ENCODE peak calls at places on chromosomes 7 and 10, in six cellular contexts. Q is fibroblast of mammary gland, T is pancreas, J is fibroblast of lung, C is AG10803, M is SJSA1. X is an unnamed sample.

GRCh38 chr10:126242352-126243260 is 145.7 kb downstream of the ADAM12 start:
- DNase-seq in Q (peak), T (no peak), J (peak), C (peak), M (peak), X (peak)

GRCh38 chr10:29637537-29637936 is 2.8 kb upstream of the SVIL start:
- DNase-seq in Q (no peak), T (no peak), J (no peak), C (no peak), M (no peak), X (no peak)

GRCh38 chr10:20508921-20509320 is 388.2 kb downstream of the NEBL start:
- DNase-seq in Q (no peak), T (no peak), J (peak), C (no peak), M (no peak), X (no peak)

GRCh38 chr10:26064106-26064505 is 130.1 kb downstream of the MYO3A start:
- DNase-seq in Q (no peak), T (no peak), J (no peak), C (no peak), M (no peak), X (no peak)

GRCh38 chr10:98006266-98006665 is 24.2 kb downstream of the CRTAC1 start:
- DNase-seq in Q (no peak), T (no peak), J (no peak), C (no peak), M (no peak), X (no peak)

GRCh38 chr7:70097639-70098038 is 499.4 kb downstream of the AUTS2 start:
- DNase-seq in Q (no peak), T (no peak), J (no peak), C (no peak), M (no peak), X (no peak)

GRCh38 chr10:7260412-7260900 is 150.4 kb downstream of the SFMBT2 start:
- DNase-seq in Q (peak), T (peak), J (peak), C (peak), M (peak), X (peak)

GRCh38 chr7:146054909-146055308 is 61.7 kb upstream of the CNTNAP2 start:
- DNase-seq in Q (no peak), T (no peak), J (no peak), C (no peak), M (no peak), X (no peak)

GRCh38 chr7:41130021-41130420 is 572.9 kb downstream of the INHBA start:
- DNase-seq in Q (no peak), T (no peak), J (no peak), C (no peak), M (no peak), X (no peak)

GRCh38 chr7:122219253-122219865 is 75.3 kb upstream of the AASS start:
- DNase-seq in Q (peak), T (no peak), J (peak), C (peak), M (no peak), X (peak)

GRCh38 chr10:102300289-102300843 is 55.0 kb downstream of the GBF1 start:
- DNase-seq in Q (peak), T (no peak), J (peak), C (peak), M (peak), X (peak)

GRCh38 chr7:113819474-113819873 is 99.3 kb downstream of the PPP1R3A start:
- DNase-seq in Q (no peak), T (no peak), J (no peak), C (no peak), M (peak), X (no peak)

GRCh38 chr7:137774793-137775201 is 72.0 kb downstream of the DGKI start:
- DNase-seq in Q (peak), T (no peak), J (peak), C (peak), M (peak), X (peak)

GRCh38 chr7:136869006-136869961 is 832 bp downstream of the CHRM2 start:
- DNase-seq in Q (no peak), T (no peak), J (peak), C (no peak), M (no peak), X (no peak)

GRCh38 chr7:17802056-17802455 is 138.2 kb downstream of the SNX13 start:
- DNase-seq in Q (peak), T (no peak), J (peak), C (peak), M (no peak), X (peak)

GRCh38 chr7:138565451-138566114 is 105.5 kb downstream of the TRIM24 start:
- DNase-seq in Q (peak), T (no peak), J (peak), C (peak), M (no peak), X (peak)

GRCh38 chr7:133484135-133484534 is 231.3 kb downstream of the EXOC4 start:
- DNase-seq in Q (no peak), T (no peak), J (no peak), C (no peak), M (no peak), X (no peak)

GRCh38 chr10:13136651-13137050 is 24.7 kb upstream of the MCM10 start:
- DNase-seq in Q (no peak), T (no peak), J (no peak), C (no peak), M (no peak), X (no peak)

GRCh38 chr7:107690611-107691010 is 30.0 kb downstream of the SLC26A4 start:
- DNase-seq in Q (peak), T (no peak), J (no peak), C (peak), M (no peak), X (peak)

GRCh38 chr7:149330914-149331567 is 69.0 kb downstream of the ZNF783 start:
- DNase-seq in Q (peak), T (no peak), J (no peak), C (no peak), M (no peak), X (no peak)

GRCh38 chr7:2175514-2175913 is 57.2 kb downstream of the MAD1L1 start:
- DNase-seq in Q (peak), T (no peak), J (peak), C (peak), M (peak), X (peak)

GRCh38 chr10:132497083-132497680 is 40.4 kb upstream of the INPP5A start:
- DNase-seq in Q (no peak), T (no peak), J (no peak), C (no peak), M (no peak), X (no peak)

GRCh38 chr7:1232623-1233327 is at the start of gene UNCX:
- DNase-seq in Q (no peak), T (no peak), J (no peak), C (no peak), M (no peak), X (no peak)

GRCh38 chr7:24713039-24713793 is 44.0 kb downstream of the GSDME start:
- DNase-seq in Q (no peak), T (no peak), J (no peak), C (no peak), M (no peak), X (no peak)

GRCh38 chr10:3354171-3354570 is 181.6 kb upstream of the PITRM1 start:
- DNase-seq in Q (no peak), T (no peak), J (no peak), C (no peak), M (no peak), X (no peak)

GRCh38 chr7:134394046-134394445 is 64.9 kb downstream of the AKR1B1 start:
- DNase-seq in Q (no peak), T (no peak), J (no peak), C (no peak), M (no peak), X (no peak)

GRCh38 chr10:71349401-71349800 is 30.3 kb downstream of the SLC29A3 start:
- DNase-seq in Q (peak), T (no peak), J (no peak), C (no peak), M (no peak), X (no peak)

GRCh38 chr10:50407077-50407801 is 155.9 kb upstream of the ASAH2 start:
- DNase-seq in Q (no peak), T (no peak), J (no peak), C (no peak), M (no peak), X (no peak)

GRCh38 chr10:50404021-50404823 is 152.9 kb upstream of the ASAH2 start:
- DNase-seq in Q (no peak), T (no peak), J (no peak), C (no peak), M (peak), X (no peak)

GRCh38 chr10:50405733-50406132 is 154.4 kb upstream of the ASAH2 start:
- DNase-seq in Q (no peak), T (no peak), J (no peak), C (no peak), M (no peak), X (no peak)

GRCh38 chr10:50403074-50403473 is 151.8 kb upstream of the ASAH2 start:
- DNase-seq in Q (no peak), T (no peak), J (no peak), C (no peak), M (no peak), X (no peak)

DNA sequence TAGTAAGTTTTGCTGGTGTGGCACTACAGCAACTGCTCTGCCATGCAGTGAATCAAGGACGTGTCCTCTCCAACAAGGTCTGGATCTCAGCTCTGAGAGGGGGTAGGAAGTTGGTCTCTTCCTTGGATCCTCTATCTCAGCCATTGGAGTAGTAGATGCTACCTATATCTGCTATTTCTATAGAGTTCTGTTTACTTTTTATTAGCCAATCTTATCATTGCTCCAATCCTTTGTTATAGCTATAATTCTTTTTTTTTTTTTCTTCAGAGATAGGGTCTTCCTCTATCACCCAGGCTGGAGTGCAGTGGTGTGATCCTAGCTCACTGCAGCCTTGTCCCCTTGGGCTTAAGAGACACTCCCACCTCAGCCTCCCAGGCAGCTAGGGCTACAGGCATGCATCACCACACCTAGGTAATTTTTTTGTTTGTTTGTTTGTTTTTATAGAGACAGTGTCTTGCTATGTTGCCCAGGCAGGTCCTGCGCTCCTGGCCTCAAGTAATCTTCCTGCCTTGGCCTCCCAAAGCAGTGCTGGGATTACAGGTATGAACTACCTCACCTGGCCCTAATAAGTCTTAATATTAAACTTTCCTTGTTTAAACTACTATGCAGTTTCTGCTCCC is 155.3 kb upstream of the ASAH2 start:
- DNase-seq in Q (no peak), T (no peak), J (no peak), C (no peak), M (no peak), X (no peak)
- H3K4me3 ChIP-seq in Q (no peak), T (no peak), J (no peak), C (no peak), M (no peak), X (no peak)

GRCh38 chr7:29975564-29975963 is 14.0 kb downstream of the SCRN1 start:
- DNase-seq in Q (no peak), T (no peak), J (no peak), C (no peak), M (no peak), X (no peak)

GRCh38 chr7:29976673-29977072 is 12.9 kb downstream of the SCRN1 start:
- DNase-seq in Q (no peak), T (no peak), J (peak), C (no peak), M (no peak), X (peak)

GRCh38 chr7:29976265-29976664 is 13.3 kb downstream of the SCRN1 start:
- DNase-seq in Q (peak), T (no peak), J (peak), C (peak), M (no peak), X (peak)

GRCh38 chr7:29972315-29972669 is 17.3 kb downstream of the SCRN1 start:
- DNase-seq in Q (no peak), T (no peak), J (no peak), C (no peak), M (no peak), X (no peak)

GRCh38 chr7:29974286-29974685 is 15.3 kb downstream of the SCRN1 start:
- DNase-seq in Q (no peak), T (no peak), J (no peak), C (no peak), M (no peak), X (no peak)
- H3K4me3 ChIP-seq in Q (no peak), T (no peak), J (no peak), C (no peak), M (no peak), X (no peak)

DNA sequence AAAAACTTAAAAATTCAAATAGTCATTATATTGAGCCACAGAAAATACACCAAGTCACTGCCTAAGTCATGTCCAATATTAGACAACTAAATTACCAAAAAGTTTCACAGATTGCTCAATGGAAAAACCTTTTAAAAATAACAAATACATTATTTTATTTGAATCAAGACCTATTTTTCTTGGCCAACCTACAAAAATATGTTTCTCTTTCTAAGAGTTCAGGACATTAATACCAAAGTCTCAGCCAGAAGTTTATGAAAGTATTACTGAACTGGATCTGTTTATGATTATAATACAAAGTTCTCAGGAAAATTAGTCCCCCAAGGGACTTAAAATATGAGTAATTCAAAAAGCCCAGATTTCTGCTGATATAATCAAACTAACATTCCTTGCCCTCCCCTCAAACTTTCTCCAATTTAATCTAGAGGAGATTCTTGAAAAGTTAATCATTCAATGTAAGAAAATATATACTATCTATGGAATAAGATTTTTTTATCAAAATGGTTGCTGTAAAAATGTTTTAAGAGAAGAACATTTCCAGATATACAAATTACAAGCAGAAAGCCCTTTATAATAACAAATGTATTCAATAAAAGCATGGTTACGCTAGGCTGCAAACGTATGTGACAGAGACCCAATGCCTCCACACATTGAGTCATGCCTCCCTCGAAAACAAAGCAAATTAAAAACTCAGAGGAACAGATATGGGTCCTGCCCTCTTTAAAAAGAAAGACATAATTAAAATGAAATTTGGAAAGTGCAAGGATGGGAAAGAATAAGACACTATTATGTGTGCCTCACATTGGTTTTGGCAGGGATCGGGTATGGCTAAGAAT is 381.6 kb downstream of the PARD3 start:
- DNase-seq in Q (peak), T (no peak), J (peak), C (peak), M (no peak), X (peak)
- H3K4me3 ChIP-seq in Q (no peak), T (no peak), J (no peak), C (no peak), M (no peak), X (no peak)

DNA sequence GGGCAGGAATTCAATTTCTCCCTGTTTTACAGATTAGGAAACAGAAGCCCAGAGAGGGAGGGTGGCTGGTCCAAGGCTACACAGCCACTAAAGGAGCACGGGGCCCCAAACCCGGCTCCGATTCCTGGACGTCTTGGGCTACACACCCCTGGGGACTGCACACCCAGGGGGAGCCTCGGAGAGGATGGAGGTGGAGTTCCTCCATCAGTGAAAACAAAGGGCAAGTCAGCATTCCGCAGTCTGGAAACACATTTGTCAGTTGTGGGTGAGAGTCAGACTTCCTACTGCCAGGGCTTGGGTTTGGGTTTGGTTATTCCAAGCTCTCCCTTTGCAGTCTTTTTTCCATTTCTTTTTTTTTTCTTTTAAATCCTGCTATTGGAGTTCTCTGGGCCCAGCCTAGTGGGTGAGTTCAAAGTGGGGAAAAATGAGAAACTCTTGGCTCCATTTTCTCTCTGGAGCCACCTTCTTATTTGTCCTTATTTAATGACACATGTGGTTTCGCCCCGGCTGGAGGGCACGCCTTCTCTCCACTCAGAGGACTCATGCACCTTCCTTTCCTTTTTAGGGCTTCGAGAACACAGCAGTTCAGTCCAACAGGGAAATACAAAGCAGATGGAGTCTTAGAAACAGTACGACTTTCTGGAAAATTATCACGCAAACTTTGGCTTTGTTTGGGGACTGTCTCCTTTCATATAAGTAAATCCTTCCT is 59.8 kb upstream of the AQP1 start:
- DNase-seq in Q (peak), T (no peak), J (peak), C (peak), M (no peak), X (no peak)
- H3K4me3 ChIP-seq in Q (no peak), T (no peak), J (no peak), C (peak), M (no peak), X (no peak)

GRCh38 chr7:102874166-102874829 is 38.5 kb upstream of the LRRC17 start:
- DNase-seq in Q (peak), T (no peak), J (peak), C (peak), M (peak), X (peak)

GRCh38 chr7:102872460-102872859 is 40.3 kb upstream of the LRRC17 start:
- DNase-seq in Q (peak), T (no peak), J (peak), C (peak), M (peak), X (peak)

GRCh38 chr7:102874966-102875365 is 37.8 kb upstream of the LRRC17 start:
- DNase-seq in Q (no peak), T (no peak), J (no peak), C (peak), M (no peak), X (no peak)

GRCh38 chr7:102875700-102876192 is 37.1 kb upstream of the LRRC17 start:
- DNase-seq in Q (peak), T (peak), J (peak), C (peak), M (peak), X (peak)

DNA sequence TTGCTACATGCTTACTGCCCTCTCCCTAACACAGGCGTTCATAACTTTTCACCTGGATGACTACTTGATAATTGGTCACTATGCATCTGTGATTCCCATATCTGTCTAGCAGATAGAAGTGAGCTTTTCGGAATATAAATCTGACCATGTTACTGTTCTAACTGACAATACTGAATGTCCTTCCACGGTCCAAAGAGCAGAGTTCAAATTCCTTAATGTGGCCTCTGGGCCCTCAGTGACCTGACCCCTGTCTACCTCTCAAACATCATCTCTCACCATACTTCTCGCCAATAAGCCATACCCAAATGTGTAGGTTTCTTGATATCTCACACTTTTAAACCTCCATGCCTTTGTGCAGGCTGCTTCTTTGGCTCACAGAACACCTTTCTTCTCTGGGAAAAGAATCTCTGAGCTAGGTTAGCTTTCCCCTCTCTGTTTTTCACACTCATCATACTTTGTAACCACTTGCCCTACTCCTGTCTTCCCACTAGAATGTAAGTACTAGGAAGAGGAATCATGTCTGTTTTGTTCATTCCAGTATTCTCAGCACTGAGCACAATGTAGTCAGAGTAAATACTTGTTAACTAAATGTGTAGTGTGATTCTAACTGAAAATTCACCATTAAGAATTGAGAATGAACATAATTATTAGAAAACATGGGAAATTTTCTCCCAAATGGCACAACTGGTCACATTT is 39.2 kb upstream of the LRRC17 start:
- DNase-seq in Q (peak), T (no peak), J (no peak), C (no peak), M (no peak), X (no peak)
- H3K4me3 ChIP-seq in Q (no peak), T (no peak), J (no peak), C (no peak), M (no peak), X (no peak)

GRCh38 chr10:23354630-23355343 is 10.2 kb upstream of the C10orf67 start:
- DNase-seq in Q (no peak), T (no peak), J (no peak), C (no peak), M (no peak), X (no peak)
- H3K4me3 ChIP-seq in Q (no peak), T (no peak), J (no peak), C (no peak), M (no peak), X (no peak)

DNA sequence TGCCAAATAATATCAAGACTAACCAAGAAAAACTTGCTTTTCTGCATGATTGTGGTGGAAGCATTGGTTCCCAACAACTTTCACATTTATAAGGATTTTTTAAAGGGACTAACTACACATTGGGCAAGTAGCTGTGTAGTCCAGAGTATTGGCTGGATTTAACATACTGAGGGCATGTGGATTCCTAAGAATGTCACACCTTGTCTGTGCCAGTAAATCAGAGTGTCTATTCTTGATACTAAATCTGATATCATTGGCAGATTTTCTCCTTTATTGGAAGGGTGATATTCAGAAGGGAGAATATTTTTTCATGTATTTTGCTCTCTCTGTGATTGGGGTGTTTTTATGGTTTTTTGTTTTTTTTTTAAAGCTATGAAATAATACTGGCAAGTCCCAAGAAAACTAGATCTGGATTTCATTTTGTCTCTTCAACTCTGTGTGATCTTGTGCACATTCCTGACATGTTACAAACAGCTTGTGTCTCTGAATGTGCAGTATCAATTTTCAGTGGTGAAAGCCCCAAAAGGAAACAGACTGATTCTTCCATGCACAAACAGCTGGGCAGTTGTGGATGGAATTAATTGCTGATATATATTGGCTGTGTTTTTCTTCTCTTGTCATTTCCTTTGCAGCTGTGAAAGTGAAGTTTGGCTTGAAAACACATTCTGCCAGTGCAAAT is 67.3 kb downstream of the ADD3 start:
- DNase-seq in Q (peak), T (no peak), J (peak), C (peak), M (peak), X (peak)
- H3K4me3 ChIP-seq in Q (no peak), T (no peak), J (no peak), C (peak), M (no peak), X (peak)